ENCODE peak calls at places on chromosome 22, in four cellular contexts. D, R, L and P are unnamed samples. For H3K27me3, the result is how much of the 10 kb centered on the place peaks cover.

GRCh38 chr22:47154621-47155081 is 392.2 kb downstream of the TBC1D22A start:
- DNase-seq in D (no peak), R (peak), L (no peak), P (no peak)

GRCh38 chr22:37503183-37503683 is 16.0 kb downstream of the CARD10 start:
- DNase-seq in D (no peak), R (no peak), L (no peak), P (peak)

GRCh38 chr22:40720538-40721256 is 41.4 kb downstream of the MCHR1 start:
- DNase-seq in D (no peak), R (no peak), L (no peak), P (no peak)

GRCh38 chr22:45648320-45649070 is 23.1 kb upstream of the ATXN10 start:
- DNase-seq in D (no peak), R (no peak), L (no peak), P (no peak)

GRCh38 chr22:40518840-40519239 is 117.7 kb downstream of the MRTFA start:
- DNase-seq in D (no peak), R (no peak), L (no peak), P (no peak)

GRCh38 chr22:47213571-47214230 is 451.3 kb downstream of the TBC1D22A start:
- DNase-seq in D (peak), R (no peak), L (no peak), P (peak)

GRCh38 chr22:50276143-50276542 is 6.0 kb upstream of the MAPK11 start:
- DNase-seq in D (peak), R (peak), L (peak), P (peak)

GRCh38 chr22:29377979-29378378 is 10.4 kb downstream of the AP1B1 start:
- DNase-seq in D (no peak), R (no peak), L (no peak), P (no peak)

GRCh38 chr22:50723991-50724390 is 14.0 kb upstream of the ACR start:
- DNase-seq in D (no peak), R (no peak), L (no peak), P (no peak)

GRCh38 chr22:50526849-50527801 is 1.7 kb upstream of the SCO2 start:
- DNase-seq in D (peak), R (peak), L (peak), P (peak)

GRCh38 chr22:42299586-42300285 is 29.3 kb upstream of the TCF20 start:
- DNase-seq in D (no peak), R (peak), L (peak), P (peak)

GRCh38 chr22:42300286-42301071 is 30.0 kb upstream of the TCF20 start:
- DNase-seq in D (no peak), R (no peak), L (peak), P (peak)

GRCh38 chr22:31148516-31148915 is 8.2 kb upstream of the PLA2G3 start:
- DNase-seq in D (no peak), R (no peak), L (no peak), P (no peak)

GRCh38 chr22:30752771-30753170 is 58.1 kb downstream of the OSBP2 start:
- DNase-seq in D (no peak), R (no peak), L (no peak), P (no peak)

GRCh38 chr22:27990879-27991278 is 71.8 kb upstream of the PITPNB start:
- DNase-seq in D (peak), R (peak), L (peak), P (peak)

DNA sequence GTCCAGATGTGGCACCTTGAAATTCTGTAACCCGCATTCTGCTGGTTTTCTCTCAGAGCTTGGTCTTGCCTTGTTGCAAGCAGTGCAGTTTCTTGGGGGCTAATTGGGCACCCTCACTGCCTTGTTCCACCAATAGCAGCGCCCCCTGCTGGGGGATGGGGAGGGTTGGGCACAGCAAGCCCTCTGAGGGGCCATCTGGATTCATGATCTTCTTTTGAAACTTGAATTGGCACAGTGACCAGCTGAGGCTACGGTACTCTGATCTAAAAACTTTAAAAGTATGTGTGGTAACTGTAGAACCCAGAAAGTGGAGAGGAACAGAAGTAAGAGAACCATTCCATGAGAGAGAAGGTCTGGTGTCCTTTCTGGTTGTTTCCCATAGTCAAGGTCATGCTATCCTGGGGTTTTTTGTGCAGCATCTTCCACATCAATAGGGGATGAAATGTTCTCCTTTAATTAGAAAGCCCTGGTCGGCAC is 64.2 kb downstream of the MED15 start:
- DNase-seq in D (peak), R (peak), L (no peak), P (peak)
- H3K27ac ChIP-seq in D (no peak), R (no peak), L (no peak), P (no peak)

DNA sequence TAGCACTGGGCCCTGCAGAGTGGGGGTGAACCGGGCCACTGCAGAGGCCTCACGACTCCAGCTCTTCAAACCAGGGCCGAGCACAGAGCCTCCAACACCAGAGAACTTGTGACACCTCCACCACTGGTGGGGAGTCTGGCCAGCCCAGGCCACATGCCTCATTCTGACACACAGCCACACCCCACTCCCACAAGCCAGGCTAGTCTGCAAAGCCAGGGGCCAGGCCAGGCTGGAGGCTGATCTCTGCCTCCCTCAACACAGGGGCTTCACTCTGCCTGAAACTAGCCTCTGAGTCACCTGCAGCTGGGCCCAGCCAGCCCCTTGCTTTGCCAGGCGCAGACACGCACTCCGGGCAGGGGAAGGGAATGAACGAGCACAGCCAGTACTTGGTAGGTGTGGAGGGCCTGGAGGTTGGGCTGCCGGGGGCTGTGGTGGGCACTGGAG is 102.9 kb downstream of the MED15 start:
- DNase-seq in D (no peak), R (no peak), L (no peak), P (no peak)
- H3K4me3 ChIP-seq in D (no peak), R (no peak), L (no peak), P (no peak)

GRCh38 chr22:32849501-32849900 is 48.0 kb downstream of the TIMP3 start:
- DNase-seq in D (no peak), R (no peak), L (no peak), P (no peak)

GRCh38 chr22:32850157-32850556 is 48.7 kb downstream of the TIMP3 start:
- DNase-seq in D (no peak), R (no peak), L (no peak), P (no peak)

GRCh38 chr22:32847067-32847491 is 45.6 kb downstream of the TIMP3 start:
- DNase-seq in D (no peak), R (peak), L (no peak), P (no peak)

GRCh38 chr22:32850591-32851517 is 49.3 kb downstream of the TIMP3 start:
- DNase-seq in D (no peak), R (peak), L (no peak), P (no peak)

DNA sequence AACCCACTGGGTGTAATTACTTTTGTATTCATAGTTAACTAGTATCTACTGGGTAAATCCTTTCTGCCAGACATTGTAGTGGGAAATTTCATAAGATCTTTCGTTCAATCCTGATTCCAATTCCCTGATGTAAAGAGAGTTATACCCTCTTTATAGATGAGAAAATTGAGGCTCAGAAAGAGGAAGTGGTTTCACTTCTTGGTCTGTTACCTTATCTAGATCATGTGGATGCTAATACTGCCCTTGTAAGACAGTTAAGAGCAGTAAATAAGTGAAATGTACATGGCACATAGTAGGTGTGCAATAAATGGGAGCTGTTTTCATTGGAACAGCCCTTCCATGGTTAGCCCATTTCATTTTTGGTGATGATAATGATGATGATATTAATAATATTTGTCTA is 46.7 kb downstream of the TIMP3 start:
- DNase-seq in D (no peak), R (no peak), L (no peak), P (no peak)
- H3K27me3 ChIP-seq in D (under half), R (under half), L (under half), P (under half)

DNA sequence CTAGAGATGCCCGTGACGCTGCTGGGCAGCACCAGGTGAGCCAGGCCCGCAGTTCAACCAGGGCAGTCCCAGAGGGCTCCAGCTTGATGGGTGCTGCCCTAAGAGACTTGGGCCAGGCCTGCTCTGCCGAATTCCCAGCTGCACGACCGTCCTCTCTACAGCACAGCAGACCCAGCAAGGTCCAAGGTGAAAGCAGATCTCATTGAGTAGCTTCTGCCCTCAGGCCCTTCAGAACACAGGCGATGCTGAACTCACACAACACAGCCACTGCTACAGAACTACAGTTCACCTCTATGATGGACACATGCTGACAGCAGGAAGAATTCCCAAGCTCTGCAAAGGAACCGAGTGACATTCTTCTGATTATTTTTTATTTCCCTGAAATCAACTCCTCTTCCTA is 81.6 kb downstream of the MICAL3 start:
- DNase-seq in D (no peak), R (no peak), L (no peak), P (no peak)
- H3K27ac ChIP-seq in D (no peak), R (peak), L (no peak), P (no peak)

GRCh38 chr22:49146511-49146910 is 681.2 kb downstream of the BRD1 start:
- DNase-seq in D (no peak), R (no peak), L (no peak), P (no peak)
- H3K4me3 ChIP-seq in D (no peak), R (no peak), L (no peak), P (no peak)

GRCh38 chr22:38840129-38840528 is 3.7 kb downstream of the NPTXR start:
- DNase-seq in D (no peak), R (no peak), L (no peak), P (no peak)

GRCh38 chr22:38841211-38841610 is 2.6 kb downstream of the NPTXR start:
- DNase-seq in D (no peak), R (no peak), L (no peak), P (no peak)

GRCh38 chr22:38843201-38843715 is 570 bp downstream of the NPTXR start:
- DNase-seq in D (peak), R (peak), L (peak), P (peak)

GRCh38 chr22:38842512-38843200 is 1.2 kb downstream of the NPTXR start:
- DNase-seq in D (no peak), R (no peak), L (no peak), P (no peak)

DNA sequence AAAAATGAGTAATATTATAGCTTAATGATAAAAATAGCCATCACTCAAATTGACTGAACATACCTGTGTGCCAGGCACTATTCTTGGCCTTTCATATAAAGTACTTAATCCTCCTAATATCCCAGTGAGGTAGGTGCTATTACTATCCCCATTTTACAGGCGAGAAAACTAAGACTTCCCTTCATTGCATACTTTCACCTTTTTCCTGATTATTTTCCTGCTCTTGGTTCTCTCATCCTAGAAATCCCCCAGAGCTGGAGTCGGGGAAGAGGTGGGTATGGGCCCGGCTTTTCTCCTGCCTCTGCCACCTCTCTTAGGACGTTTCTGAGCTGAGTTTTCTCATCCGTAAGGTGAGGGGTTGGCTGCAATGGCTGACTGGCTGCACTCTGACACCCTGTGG is 2.2 kb downstream of the NPTXR start:
- DNase-seq in D (no peak), R (no peak), L (no peak), P (no peak)
- H3K27me3 ChIP-seq in D (under half), R (under half), L (half or more), P (under half)

DNA sequence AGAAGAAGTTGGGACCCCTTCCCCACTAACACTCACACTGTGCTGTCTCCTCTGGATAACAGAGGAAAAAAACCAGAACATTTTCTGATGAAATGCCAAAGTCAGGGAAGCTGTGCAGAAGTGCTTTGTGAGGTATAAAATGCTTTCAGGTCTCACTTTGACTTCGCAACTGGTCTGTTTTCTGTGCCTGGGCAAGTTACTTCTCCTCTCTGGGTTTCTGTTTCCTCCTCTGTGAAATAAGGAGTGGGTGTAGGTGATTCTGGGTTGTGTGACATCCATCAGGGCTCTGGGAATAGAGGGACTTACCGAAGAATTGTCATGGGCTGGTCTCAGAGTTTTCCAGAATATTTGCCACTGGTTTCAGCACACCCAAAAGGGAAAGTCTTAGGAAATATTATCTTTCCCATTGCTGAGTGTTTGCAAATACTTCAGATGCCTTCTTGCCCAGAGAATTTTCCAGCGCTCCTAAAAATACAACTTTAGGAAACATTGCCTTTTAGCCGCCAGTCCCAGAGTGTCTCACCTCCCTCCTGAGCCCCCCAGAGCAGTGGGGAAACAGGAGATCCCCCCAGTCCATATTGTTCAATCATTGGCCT is 118.5 kb downstream of the KIAA1671 start:
- DNase-seq in D (no peak), R (no peak), L (no peak), P (no peak)
- H3K27ac ChIP-seq in D (no peak), R (no peak), L (no peak), P (peak)

GRCh38 chr22:36355894-36356293 is 31.9 kb downstream of the MYH9 start:
- DNase-seq in D (no peak), R (no peak), L (no peak), P (no peak)
- H3K4me3 ChIP-seq in D (no peak), R (peak), L (no peak), P (no peak)

GRCh38 chr22:26817926-26818325 is 160.5 kb downstream of the MIAT start:
- DNase-seq in D (no peak), R (no peak), L (no peak), P (no peak)
- H3K27me3 ChIP-seq in D (under half), R (under half), L (under half), P (under half)

DNA sequence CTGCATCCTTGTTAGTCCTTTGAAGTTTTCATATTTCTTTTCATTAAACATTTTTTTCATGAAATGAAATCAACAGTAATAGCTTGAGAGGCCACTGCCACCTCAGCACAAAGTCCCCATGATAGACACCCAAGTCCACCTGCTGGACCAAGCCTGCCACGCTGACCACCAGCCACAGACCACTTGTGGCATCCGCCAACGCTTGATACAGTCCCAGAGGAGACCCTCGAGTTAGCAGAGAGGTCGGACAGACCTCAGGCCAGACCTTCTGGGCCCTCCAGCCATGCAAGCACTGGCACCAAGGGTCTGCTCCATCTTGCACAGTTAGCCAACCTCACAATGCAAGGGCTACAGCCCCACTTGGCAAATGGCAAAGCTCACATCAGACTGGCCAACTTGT is 91.8 kb upstream of the RTL6 start:
- DNase-seq in D (no peak), R (no peak), L (no peak), P (no peak)
- H3K27ac ChIP-seq in D (no peak), R (no peak), L (no peak), P (no peak)